ENCODE peak calls at places on chromosome 16, in ten cellular contexts. R is astrocyte; D is colonic mucosa; Y is tibial nerve; G is ascending aorta; M is K562; X is CD8-positive, alpha-beta T cell; U is left ventricle myocardium inferior; P is tibial artery; K is HCT116. V is an unnamed sample. For H3K4me1, the result is how much of the 10 kb centered on the place peaks cover.

GRCh38 chr16:82384017-82384416 is 214.0 kb upstream of the MPHOSPH6 start:
- DNase-seq in K (no peak), R (no peak), U (no peak), G (no peak), Y (no peak), D (no peak), X (no peak), P (no peak), M (no peak), V (no peak)

GRCh38 chr16:31386157-31386984 is 6.8 kb upstream of the ITGAD start:
- DNase-seq in M (no peak), X (no peak), U (no peak), R (peak), D (no peak), G (no peak), Y (no peak), P (no peak), K (peak), V (no peak)

GRCh38 chr16:55532227-55532626 is 23.4 kb downstream of the LPCAT2 start:
- DNase-seq in U (no peak), D (no peak), K (no peak), Y (no peak), X (no peak), R (no peak), P (no peak), M (no peak), G (no peak), V (no peak)

GRCh38 chr16:58628845-58629680 is 563 bp downstream of the CNOT1 start:
- DNase-seq in M (peak), D (peak), K (no peak), U (peak), P (peak), Y (peak), G (peak), R (no peak), X (peak), V (peak)

GRCh38 chr16:84689126-84689525 is 10.7 kb upstream of the USP10 start:
- DNase-seq in D (no peak), G (no peak), U (no peak), K (no peak), R (peak), X (no peak), Y (no peak), P (no peak), M (no peak), V (no peak)

GRCh38 chr16:78271981-78272380 is 172.5 kb downstream of the WWOX start:
- DNase-seq in D (no peak), K (no peak), G (no peak), R (no peak), P (no peak), X (no peak), M (no peak), Y (no peak), U (no peak), V (no peak)

GRCh38 chr16:69417537-69418199 is 6.8 kb upstream of the CYB5B start:
- DNase-seq in M (no peak), K (no peak), P (no peak), X (no peak), D (no peak), R (no peak), U (no peak), Y (no peak), G (no peak), V (no peak)

GRCh38 chr16:51201604-51202003 is 50.5 kb upstream of the SALL1 start:
- DNase-seq in Y (no peak), G (no peak), X (no peak), M (no peak), D (no peak), R (no peak), K (no peak), U (no peak), P (no peak), V (no peak)

GRCh38 chr16:82181456-82182185 is 11.6 kb upstream of the MPHOSPH6 start:
- DNase-seq in P (no peak), R (no peak), X (no peak), U (no peak), D (no peak), K (no peak), G (no peak), Y (no peak), M (no peak), V (no peak)

GRCh38 chr16:82832861-82833260 is 206.1 kb downstream of the CDH13 start:
- DNase-seq in K (no peak), G (no peak), Y (no peak), P (no peak), U (no peak), X (no peak), R (peak), M (no peak), D (no peak), V (no peak)

GRCh38 chr16:58464047-58464915 is 35.7 kb upstream of the NDRG4 start:
- DNase-seq in K (no peak), D (no peak), X (no peak), R (no peak), M (no peak), Y (no peak), G (no peak), P (no peak), U (peak), V (no peak)

GRCh38 chr16:60123387-60124023 is 1389.4 kb upstream of the GOT2 start:
- DNase-seq in R (peak), G (no peak), K (no peak), U (no peak), D (no peak), P (no peak), X (no peak), M (no peak), Y (no peak), V (no peak)

GRCh38 chr16:30948956-30949654 is at the start of gene ORAI3:
- DNase-seq in D (peak), R (no peak), P (peak), U (peak), K (no peak), M (peak), X (no peak), Y (peak), G (no peak), V (peak)

GRCh38 chr16:84847554-84848415 is 28.0 kb downstream of the CRISPLD2 start:
- DNase-seq in K (no peak), X (no peak), R (no peak), P (no peak), G (no peak), U (no peak), Y (no peak), D (no peak), M (no peak), V (no peak)

GRCh38 chr16:90046122-90046970 is 27.1 kb upstream of the DBNDD1 start:
- DNase-seq in G (no peak), U (no peak), Y (no peak), X (no peak), D (no peak), R (no peak), K (no peak), P (no peak), M (peak), V (no peak)

GRCh38 chr16:23771027-23771426 is 16.2 kb downstream of the CHP2 start:
- DNase-seq in G (no peak), P (no peak), M (no peak), R (no peak), U (no peak), D (no peak), Y (no peak), X (no peak), K (no peak), V (no peak)

GRCh38 chr16:1470543-1471251 is 4.1 kb downstream of the CLCN7 start:
- DNase-seq in P (no peak), G (no peak), M (peak), X (no peak), U (no peak), Y (no peak), D (no peak), R (peak), K (no peak), V (peak)

GRCh38 chr16:85377388-85378144 is 235.6 kb upstream of the GSE1 start:
- DNase-seq in D (no peak), X (no peak), G (no peak), U (no peak), M (peak), Y (no peak), K (no peak), R (no peak), P (no peak), V (no peak)

GRCh38 chr16:1932050-1933028 is 10.7 kb downstream of the MSRB1 start:
- DNase-seq in G (no peak), D (peak), R (no peak), P (no peak), U (no peak), Y (no peak), M (no peak), K (no peak), X (no peak), V (no peak)

GRCh38 chr16:75460441-75460840 is 4.0 kb downstream of the TMEM170A start:
- DNase-seq in D (no peak), M (no peak), P (no peak), U (no peak), X (no peak), Y (no peak), G (no peak), R (peak), K (no peak), V (no peak)

GRCh38 chr16:75458029-75458428 is 6.5 kb downstream of the TMEM170A start:
- DNase-seq in M (no peak), K (no peak), X (no peak), Y (no peak), P (no peak), D (no peak), G (no peak), U (no peak), R (no peak), V (no peak)

GRCh38 chr16:75458439-75458838 is 6.0 kb downstream of the TMEM170A start:
- DNase-seq in X (no peak), K (no peak), R (no peak), G (no peak), U (no peak), M (no peak), D (no peak), Y (no peak), P (no peak), V (no peak)

GRCh38 chr16:75461575-75461974 is 2.9 kb downstream of the TMEM170A start:
- DNase-seq in K (no peak), R (no peak), M (no peak), U (no peak), P (no peak), Y (no peak), D (no peak), X (no peak), G (no peak), V (no peak)

GRCh38 chr16:75459691-75460090 is 4.8 kb downstream of the TMEM170A start:
- DNase-seq in R (no peak), D (no peak), X (no peak), Y (no peak), P (no peak), M (no peak), U (no peak), G (no peak), K (no peak), V (no peak)
- H3K4me1 ChIP-seq in R (under half), D (under half), X (under half), Y (under half), P (under half), M (under half), U (half or more), G (under half), K (under half), V (under half)

DNA sequence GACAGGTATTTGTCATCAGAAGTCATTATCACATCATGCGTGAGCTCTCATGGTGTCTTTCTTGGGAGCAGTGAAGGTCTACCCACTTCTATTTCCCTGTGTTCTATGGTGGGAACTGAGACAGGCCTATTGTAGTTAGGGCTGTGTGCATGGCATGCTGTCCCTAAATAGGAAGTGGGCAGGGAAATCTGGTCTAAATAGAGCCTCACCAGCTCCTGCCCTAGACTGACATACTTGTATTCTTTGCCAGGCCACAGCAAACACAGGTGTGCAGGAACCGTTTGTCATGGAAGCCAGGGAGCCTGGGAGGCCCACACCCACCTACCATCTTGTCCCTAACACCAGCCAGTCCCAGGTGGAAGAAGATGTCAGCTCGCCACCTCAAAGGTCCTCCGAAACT is 10.1 kb downstream of the SLC7A6 start:
- DNase-seq in P (no peak), R (no peak), K (no peak), D (no peak), Y (no peak), U (no peak), G (no peak), M (no peak), X (no peak), V (no peak)
- H3K4me1 ChIP-seq in P (under half), R (under half), K (under half), D (under half), Y (under half), U (half or more), G (under half), M (under half), X (half or more), V (under half)

GRCh38 chr16:87460936-87461335 is 31.9 kb downstream of the ZCCHC14 start:
- DNase-seq in D (no peak), P (no peak), R (no peak), M (no peak), K (no peak), U (no peak), Y (no peak), X (no peak), G (no peak), V (no peak)
- H3K4me1 ChIP-seq in D (under half), P (half or more), R (under half), M (under half), K (under half), U (half or more), Y (under half), X (under half), G (under half), V (under half)

DNA sequence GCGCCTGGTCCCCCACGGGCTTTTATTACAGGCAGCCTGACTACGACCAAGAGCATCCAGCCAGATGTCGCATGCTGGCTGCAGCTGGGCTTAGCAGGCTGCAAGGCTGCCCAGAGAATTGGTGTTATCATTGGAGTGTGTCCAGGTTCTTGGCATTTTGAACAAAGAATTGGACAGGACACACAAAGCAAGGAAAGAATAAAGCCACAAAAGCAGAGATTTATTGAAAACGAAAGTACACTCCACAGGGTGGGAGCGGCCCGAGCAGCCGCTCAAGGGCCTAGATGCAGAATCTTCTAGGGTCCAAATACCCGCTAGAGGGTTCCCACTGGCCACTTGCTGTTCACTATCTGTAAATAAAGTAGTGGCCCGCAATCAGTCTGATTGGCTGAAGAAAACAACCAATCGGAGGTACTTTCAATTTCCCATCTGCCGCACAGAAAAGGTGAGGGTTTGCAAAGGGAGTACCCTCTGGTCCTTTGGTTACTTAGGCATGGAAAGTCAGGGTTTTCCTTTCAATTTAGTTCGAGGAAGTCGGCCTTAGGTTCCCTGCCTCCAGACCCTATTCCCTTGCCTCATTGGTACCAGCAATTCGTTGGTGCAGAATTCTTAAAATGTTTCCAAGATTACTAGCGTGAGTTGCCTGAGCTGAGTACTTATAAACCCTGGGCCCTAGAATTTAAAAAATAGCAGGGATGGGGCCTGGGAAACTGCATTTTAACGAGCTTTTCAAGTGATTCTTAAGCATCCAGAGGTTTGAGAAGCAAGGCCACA is 38.5 kb upstream of the CNEP1R1 start:
- DNase-seq in M (no peak), G (no peak), R (peak), X (no peak), D (no peak), Y (no peak), U (no peak), P (no peak), K (peak), V (no peak)
- H3K4me1 ChIP-seq in M (under half), G (under half), R (under half), X (under half), D (under half), Y (under half), U (under half), P (under half), K (under half), V (under half)

V was measured in lung.